ENCODE peak calls at places on chromosomes 11 and 22, in four cellular contexts. One of them, this sample, is unnamed.

GRCh38 chr11:73147771-73148681 is 5.9 kb upstream of the FCHSD2 start:
- DNase-seq in H9: no peak
- DNase-seq in GM23248: no peak
- DNase-seq in HCT116: no peak
- DNase-seq in this sample: no peak

GRCh38 chr11:17979770-17980371 is 33.0 kb downstream of the SERGEF start:
- DNase-seq in H9: peak; percentile 64
- DNase-seq in GM23248: peak; percentile 28
- DNase-seq in HCT116: no peak
- DNase-seq in this sample: peak; percentile 42

GRCh38 chr22:39558254-39558727 is 12.3 kb upstream of the CACNA1I start:
- DNase-seq in GM23248: peak; percentile 30
- DNase-seq in HCT116: no peak
- DNase-seq in H9: no peak
- DNase-seq in this sample: no peak

GRCh38 chr11:110174645-110175310 is 81.6 kb downstream of the ZC3H12C start:
- DNase-seq in HCT116: no peak
- DNase-seq in H9: no peak
- DNase-seq in GM23248: peak; percentile 68
- DNase-seq in this sample: no peak

GRCh38 chr11:35781342-35782171 is 119.0 kb downstream of the TRIM44 start:
- DNase-seq in HCT116: no peak
- DNase-seq in GM23248: peak; percentile 76
- DNase-seq in H9: no peak
- DNase-seq in this sample: no peak

GRCh38 chr11:132844956-132845355 is 687.3 kb downstream of the OPCML start:
- DNase-seq in H9: no peak
- DNase-seq in HCT116: no peak
- DNase-seq in GM23248: peak; percentile 91
- DNase-seq in this sample: no peak

GRCh38 chr22:30015846-30016245 is 64.4 kb upstream of the HORMAD2 start:
- DNase-seq in HCT116: no peak
- DNase-seq in GM23248: peak; percentile 94
- DNase-seq in H9: no peak
- DNase-seq in this sample: no peak

GRCh38 chr11:126698576-126698975 is 302.0 kb downstream of the KIRREL3 start:
- DNase-seq in HCT116: no peak
- DNase-seq in H9: peak; percentile 38
- DNase-seq in GM23248: no peak
- DNase-seq in this sample: no peak

GRCh38 chr11:62439785-62440602 is 21.2 kb downstream of the SCGB1A1 start:
- DNase-seq in HCT116: no peak
- DNase-seq in GM23248: peak; percentile 83
- DNase-seq in H9: no peak
- DNase-seq in this sample: no peak

GRCh38 chr11:112212290-112212689 is 13.9 kb upstream of the PTS start:
- DNase-seq in HCT116: no peak
- DNase-seq in H9: no peak
- DNase-seq in GM23248: peak; percentile 20
- DNase-seq in this sample: no peak

GRCh38 chr11:112213753-112214152 is 12.5 kb upstream of the PTS start:
- DNase-seq in H9: no peak
- DNase-seq in GM23248: no peak
- DNase-seq in HCT116: no peak
- DNase-seq in this sample: no peak

GRCh38 chr11:112211556-112211955 is 14.7 kb upstream of the PTS start:
- DNase-seq in H9: no peak
- DNase-seq in HCT116: no peak
- DNase-seq in GM23248: no peak
- DNase-seq in this sample: no peak

GRCh38 chr11:112210890-112211289 is 15.3 kb upstream of the PTS start:
- DNase-seq in HCT116: no peak
- DNase-seq in H9: no peak
- DNase-seq in GM23248: no peak
- DNase-seq in this sample: no peak

DNA sequence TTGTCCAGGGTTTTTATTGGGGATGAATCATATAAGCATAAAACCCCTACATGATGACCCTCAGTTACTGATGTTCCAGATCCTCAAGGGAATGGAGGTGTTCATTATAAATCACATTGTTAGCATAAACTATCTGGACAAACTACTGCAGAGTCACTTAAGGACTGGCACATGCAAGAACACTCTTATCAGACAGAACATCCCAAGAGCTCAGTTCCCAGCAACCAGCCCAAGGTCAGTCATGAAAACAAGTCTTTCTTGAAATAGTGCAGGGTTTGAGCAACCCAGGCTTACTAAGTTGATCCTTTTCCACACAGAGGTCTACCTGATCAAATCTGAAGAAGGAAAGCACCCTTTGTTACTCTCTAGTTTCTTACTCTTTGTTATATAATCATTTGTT is 13.5 kb upstream of the PTS start:
- DNase-seq in H9: no peak
- DNase-seq in HCT116: no peak
- DNase-seq in GM23248: no peak
- DNase-seq in this sample: no peak
- H3K27ac ChIP-seq in H9: no peak overlapping the region
- H3K27ac ChIP-seq in HCT116: no peak overlapping the region
- H3K27ac ChIP-seq in GM23248: no peak overlapping the region
- H3K27ac ChIP-seq in this sample: no peak overlapping the region

GRCh38 chr22:46081831-46082210 is 68.5 kb upstream of the PPARA start:
- DNase-seq in HCT116: no peak
- DNase-seq in GM23248: peak; percentile 65
- DNase-seq in H9: no peak
- DNase-seq in this sample: no peak

GRCh38 chr22:46079093-46079860 is 71.0 kb upstream of the PPARA start:
- DNase-seq in GM23248: peak; percentile 56
- DNase-seq in HCT116: no peak
- DNase-seq in H9: no peak
- DNase-seq in this sample: no peak

GRCh38 chr22:46078241-46079092 is 71.9 kb upstream of the PPARA start:
- DNase-seq in GM23248: peak; percentile 95
- DNase-seq in HCT116: no peak
- DNase-seq in H9: no peak
- DNase-seq in this sample: no peak

GRCh38 chr22:46081036-46081830 is 69.1 kb upstream of the PPARA start:
- DNase-seq in HCT116: no peak
- DNase-seq in H9: no peak
- DNase-seq in GM23248: peak; percentile 75
- DNase-seq in this sample: no peak

DNA sequence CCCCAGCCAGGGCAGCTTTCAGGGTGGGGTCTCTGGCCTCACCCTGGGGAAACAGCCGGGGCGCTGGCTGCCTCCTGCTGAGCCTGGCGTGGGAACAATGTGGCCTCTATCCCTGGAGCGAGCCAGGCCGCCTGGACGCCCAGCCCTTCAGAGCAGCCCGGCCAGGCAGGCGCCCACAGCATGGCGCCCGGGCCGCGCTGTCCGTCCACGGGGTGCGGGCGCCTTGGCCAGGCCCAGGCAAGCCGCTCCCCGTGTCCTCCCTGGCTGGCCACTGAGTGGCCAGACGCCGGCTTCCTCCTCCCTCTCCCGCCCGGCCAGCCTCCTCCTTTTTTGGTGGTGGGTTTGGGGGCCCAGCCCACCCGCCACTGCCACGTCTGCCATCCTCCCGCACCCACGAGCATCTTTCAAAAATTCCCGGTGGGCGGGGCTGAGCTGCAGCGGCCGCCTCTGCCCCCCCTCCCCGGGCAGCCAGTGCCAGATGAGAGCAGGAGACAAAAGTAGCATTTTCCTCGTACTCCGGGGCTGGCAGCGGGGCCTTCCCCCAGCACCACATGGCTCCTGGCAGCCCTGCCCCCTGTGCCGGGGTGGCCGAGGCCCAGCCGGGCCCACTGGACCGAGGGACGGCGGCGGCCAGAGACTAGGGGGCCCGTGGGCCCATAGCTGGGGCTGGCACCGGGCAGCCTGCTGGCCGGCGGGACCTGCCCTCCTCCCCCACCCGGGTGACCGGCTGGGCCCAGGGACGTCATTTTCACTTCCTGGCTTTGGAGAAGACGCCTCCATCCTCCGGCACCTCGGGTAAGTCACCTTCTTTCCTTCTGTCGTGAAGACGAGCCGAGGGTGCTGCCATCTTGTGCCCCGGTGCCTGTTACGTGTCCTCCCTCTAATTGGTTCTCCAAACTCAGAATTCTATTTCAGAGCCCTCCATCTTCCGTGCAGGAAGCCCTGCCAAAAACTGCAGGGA is 70.2 kb upstream of the PPARA start:
- DNase-seq in H9: no peak
- DNase-seq in HCT116: no peak
- DNase-seq in GM23248: peak; percentile 96
- DNase-seq in this sample: no peak
- H3K4me1 ChIP-seq in H9: peaks cover 14% of the 10 kb centered on the region
- H3K4me1 ChIP-seq in HCT116: peaks cover 89% of the 10 kb centered on the region
- H3K4me1 ChIP-seq in GM23248: peaks cover 24% of the 10 kb centered on the region
- H3K4me1 ChIP-seq in this sample: peaks cover 42% of the 10 kb centered on the region

DNA sequence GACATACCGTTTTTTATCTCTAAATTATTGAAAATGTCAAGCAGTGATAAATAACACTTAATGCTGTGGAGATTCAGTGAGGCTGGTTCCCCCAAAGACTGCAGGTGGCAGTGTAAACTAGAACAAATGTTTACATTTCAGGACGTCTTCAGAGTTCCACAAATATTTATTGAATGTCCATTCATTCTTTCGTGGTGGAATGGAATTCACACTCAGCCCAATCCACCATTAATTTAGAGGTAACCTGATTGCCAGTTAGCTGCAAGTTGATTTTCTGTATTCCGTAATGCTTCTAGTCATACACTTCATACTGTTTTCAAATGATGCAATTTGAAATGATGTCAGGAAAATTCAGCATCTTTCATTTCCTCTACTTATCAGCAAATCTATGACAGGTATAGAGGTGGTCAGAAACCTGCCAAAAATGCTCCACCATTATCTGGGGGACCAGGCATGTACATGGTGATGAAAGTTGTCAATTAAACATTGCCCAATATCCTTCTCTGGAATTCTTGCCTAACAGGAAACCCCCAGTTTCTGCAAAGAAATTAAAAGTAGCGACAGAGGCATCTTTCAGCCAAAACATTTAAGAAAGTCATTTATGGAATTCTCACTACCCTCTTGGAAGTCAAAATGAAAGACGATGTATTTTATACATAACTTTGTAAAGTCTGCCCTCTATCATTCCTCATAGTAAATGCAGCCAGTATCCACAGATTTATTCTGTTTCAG is 94.3 kb upstream of the BMAL1 start:
- DNase-seq in HCT116: no peak
- DNase-seq in GM23248: peak; percentile 77
- DNase-seq in H9: no peak
- DNase-seq in this sample: peak; percentile 10
- H2AFZ ChIP-seq in HCT116: peak overlapping the region; percentile 100
- H2AFZ ChIP-seq in GM23248: peak overlapping the region; percentile 39
- H2AFZ ChIP-seq in H9: no peak overlapping the region
- H2AFZ ChIP-seq in this sample: no peak overlapping the region

DNA sequence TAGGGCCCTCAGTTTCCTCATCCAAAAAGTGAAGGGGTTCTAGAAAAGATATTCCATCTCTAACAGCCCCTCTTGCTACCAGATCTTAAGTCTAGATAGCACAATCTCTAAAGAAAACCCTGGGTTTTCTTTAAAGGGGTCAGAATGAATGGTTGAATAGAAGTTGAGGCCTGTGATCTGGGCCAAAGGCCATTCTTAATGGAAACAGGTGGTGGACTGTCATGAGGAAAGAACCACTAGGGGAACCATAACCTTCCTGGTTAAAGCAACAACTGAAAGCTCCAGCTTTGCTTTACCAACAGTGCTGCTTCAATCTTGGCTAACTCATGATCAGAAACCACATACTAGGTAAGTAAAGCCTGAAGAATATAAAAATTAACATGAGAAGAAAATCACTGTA is 1.8 kb downstream of the CELF1 start:
- DNase-seq in GM23248: peak; percentile 64
- DNase-seq in HCT116: no peak
- DNase-seq in H9: no peak
- DNase-seq in this sample: no peak
- H3K27ac ChIP-seq in GM23248: peak overlapping the region; percentile 84
- H3K27ac ChIP-seq in HCT116: peak overlapping the region; percentile 93
- H3K27ac ChIP-seq in H9: no peak overlapping the region
- H3K27ac ChIP-seq in this sample: peak overlapping the region; percentile 6

GRCh38 chr11:68340003-68340767 is 27.8 kb downstream of the LRP5 start:
- DNase-seq in H9: no peak
- DNase-seq in GM23248: no peak
- DNase-seq in HCT116: no peak
- DNase-seq in this sample: peak; percentile 36

GRCh38 chr11:68342459-68343158 is 30.2 kb downstream of the LRP5 start:
- DNase-seq in GM23248: no peak
- DNase-seq in HCT116: peak; percentile 69
- DNase-seq in H9: peak; percentile 79
- DNase-seq in this sample: no peak

GRCh38 chr11:68343761-68344256 is 31.4 kb downstream of the LRP5 start:
- DNase-seq in H9: no peak
- DNase-seq in HCT116: no peak
- DNase-seq in GM23248: no peak
- DNase-seq in this sample: no peak

GRCh38 chr11:68340784-68341556 is 28.6 kb downstream of the LRP5 start:
- DNase-seq in HCT116: no peak
- DNase-seq in H9: no peak
- DNase-seq in GM23248: no peak
- DNase-seq in this sample: no peak

GRCh38 chr11:68341557-68342458 is 29.4 kb downstream of the LRP5 start:
- DNase-seq in H9: no peak
- DNase-seq in GM23248: no peak
- DNase-seq in HCT116: no peak
- DNase-seq in this sample: no peak
- H3K4me1 ChIP-seq in H9: peaks cover 2% of the 10 kb centered on the region
- H3K4me1 ChIP-seq in GM23248: peaks cover 17% of the 10 kb centered on the region
- H3K4me1 ChIP-seq in HCT116: peaks cover 66% of the 10 kb centered on the region
- H3K4me1 ChIP-seq in this sample: peaks cover 3% of the 10 kb centered on the region

This sample was measured in DND-41.